ENCODE peak calls at places on chromosomes 7 and 10, in eight cellular contexts. One of them, this sample, is unnamed.

GRCh38 chr7:47100815-47101435 is 481.0 kb downstream of the TNS3 start:
- DNase-seq in choroid plexus epithelial cell: peak
- DNase-seq in tibial nerve: peak
- DNase-seq in IMR-90: peak
- DNase-seq in ovary: no peak
- DNase-seq in suprapubic skin: no peak
- DNase-seq in breast epithelium: no peak
- DNase-seq in GM10248: no peak
- DNase-seq in this sample: peak

GRCh38 chr7:37669818-37670217 is 13.7 kb upstream of the GPR141 start:
- DNase-seq in choroid plexus epithelial cell: no peak
- DNase-seq in tibial nerve: no peak
- DNase-seq in IMR-90: no peak
- DNase-seq in ovary: no peak
- DNase-seq in suprapubic skin: no peak
- DNase-seq in breast epithelium: no peak
- DNase-seq in GM10248: no peak
- DNase-seq in this sample: no peak

GRCh38 chr7:149728491-149729375 is 44.7 kb downstream of the ZNF467 start:
- DNase-seq in choroid plexus epithelial cell: no peak
- DNase-seq in tibial nerve: no peak
- DNase-seq in IMR-90: no peak
- DNase-seq in ovary: no peak
- DNase-seq in suprapubic skin: no peak
- DNase-seq in breast epithelium: no peak
- DNase-seq in GM10248: no peak
- DNase-seq in this sample: no peak

GRCh38 chr7:219581-220150 is 27.3 kb downstream of the FAM20C start:
- DNase-seq in choroid plexus epithelial cell: no peak
- DNase-seq in tibial nerve: no peak
- DNase-seq in IMR-90: no peak
- DNase-seq in ovary: no peak
- DNase-seq in suprapubic skin: no peak
- DNase-seq in breast epithelium: no peak
- DNase-seq in GM10248: no peak
- DNase-seq in this sample: peak

GRCh38 chr10:18397886-18398285 is 253.5 kb downstream of the NSUN6 start:
- DNase-seq in choroid plexus epithelial cell: no peak
- DNase-seq in tibial nerve: no peak
- DNase-seq in IMR-90: no peak
- DNase-seq in ovary: no peak
- DNase-seq in suprapubic skin: no peak
- DNase-seq in breast epithelium: no peak
- DNase-seq in GM10248: no peak
- DNase-seq in this sample: no peak

GRCh38 chr10:59905066-59905734 is 1.2 kb downstream of the CCDC6 start:
- DNase-seq in choroid plexus epithelial cell: no peak
- DNase-seq in tibial nerve: no peak
- DNase-seq in IMR-90: peak
- DNase-seq in ovary: no peak
- DNase-seq in suprapubic skin: peak
- DNase-seq in breast epithelium: peak
- DNase-seq in GM10248: peak
- DNase-seq in this sample: peak

GRCh38 chr10:1662361-1663025 is 74.8 kb downstream of the ADARB2 start:
- DNase-seq in choroid plexus epithelial cell: no peak
- DNase-seq in tibial nerve: no peak
- DNase-seq in IMR-90: no peak
- DNase-seq in ovary: no peak
- DNase-seq in suprapubic skin: no peak
- DNase-seq in breast epithelium: no peak
- DNase-seq in GM10248: no peak
- DNase-seq in this sample: no peak

GRCh38 chr7:44145969-44146897 is 5.1 kb upstream of the MYL7 start:
- DNase-seq in choroid plexus epithelial cell: peak
- DNase-seq in tibial nerve: peak
- DNase-seq in IMR-90: peak
- DNase-seq in ovary: peak
- DNase-seq in suprapubic skin: peak
- DNase-seq in breast epithelium: peak
- DNase-seq in GM10248: peak
- DNase-seq in this sample: peak

GRCh38 chr7:14340415-14341079 is 351.1 kb upstream of the ETV1 start:
- DNase-seq in choroid plexus epithelial cell: no peak
- DNase-seq in tibial nerve: no peak
- DNase-seq in IMR-90: no peak
- DNase-seq in ovary: no peak
- DNase-seq in suprapubic skin: no peak
- DNase-seq in breast epithelium: no peak
- DNase-seq in GM10248: no peak
- DNase-seq in this sample: no peak

GRCh38 chr10:33509231-33509871 is 174.9 kb upstream of the NRP1 start:
- DNase-seq in choroid plexus epithelial cell: peak
- DNase-seq in tibial nerve: peak
- DNase-seq in IMR-90: peak
- DNase-seq in ovary: no peak
- DNase-seq in suprapubic skin: peak
- DNase-seq in breast epithelium: peak
- DNase-seq in GM10248: peak
- DNase-seq in this sample: peak

GRCh38 chr10:17599089-17599488 is 18.1 kb downstream of the HACD1 start:
- DNase-seq in choroid plexus epithelial cell: peak
- DNase-seq in tibial nerve: no peak
- DNase-seq in IMR-90: peak
- DNase-seq in ovary: no peak
- DNase-seq in suprapubic skin: no peak
- DNase-seq in breast epithelium: no peak
- DNase-seq in GM10248: no peak
- DNase-seq in this sample: peak

GRCh38 chr10:66176772-66177171 is 749.1 kb upstream of the LRRTM3 start:
- DNase-seq in choroid plexus epithelial cell: peak
- DNase-seq in tibial nerve: no peak
- DNase-seq in IMR-90: peak
- DNase-seq in ovary: no peak
- DNase-seq in suprapubic skin: no peak
- DNase-seq in breast epithelium: no peak
- DNase-seq in GM10248: no peak
- DNase-seq in this sample: no peak

GRCh38 chr7:42162560-42163325 is 74.3 kb downstream of the GLI3 start:
- DNase-seq in choroid plexus epithelial cell: peak
- DNase-seq in tibial nerve: no peak
- DNase-seq in IMR-90: no peak
- DNase-seq in ovary: no peak
- DNase-seq in suprapubic skin: no peak
- DNase-seq in breast epithelium: no peak
- DNase-seq in GM10248: no peak
- DNase-seq in this sample: no peak

GRCh38 chr10:100879741-100880360 is 32.9 kb upstream of the SLF2 start:
- DNase-seq in choroid plexus epithelial cell: no peak
- DNase-seq in tibial nerve: no peak
- DNase-seq in IMR-90: no peak
- DNase-seq in ovary: no peak
- DNase-seq in suprapubic skin: no peak
- DNase-seq in breast epithelium: no peak
- DNase-seq in GM10248: no peak
- DNase-seq in this sample: no peak

GRCh38 chr7:1567082-1567771 is 2.6 kb downstream of the PSMG3 start:
- DNase-seq in choroid plexus epithelial cell: peak
- DNase-seq in tibial nerve: peak
- DNase-seq in IMR-90: peak
- DNase-seq in ovary: no peak
- DNase-seq in suprapubic skin: peak
- DNase-seq in breast epithelium: no peak
- DNase-seq in GM10248: no peak
- DNase-seq in this sample: peak

GRCh38 chr7:27808626-27809025 is 68.7 kb downstream of the TAX1BP1 start:
- DNase-seq in choroid plexus epithelial cell: peak
- DNase-seq in tibial nerve: no peak
- DNase-seq in IMR-90: peak
- DNase-seq in ovary: no peak
- DNase-seq in suprapubic skin: no peak
- DNase-seq in breast epithelium: no peak
- DNase-seq in GM10248: no peak
- DNase-seq in this sample: peak

GRCh38 chr7:78379148-78379547 is 580.6 kb downstream of the PHTF2 start:
- DNase-seq in choroid plexus epithelial cell: peak
- DNase-seq in tibial nerve: no peak
- DNase-seq in IMR-90: peak
- DNase-seq in ovary: no peak
- DNase-seq in suprapubic skin: no peak
- DNase-seq in breast epithelium: no peak
- DNase-seq in GM10248: no peak
- DNase-seq in this sample: peak

DNA sequence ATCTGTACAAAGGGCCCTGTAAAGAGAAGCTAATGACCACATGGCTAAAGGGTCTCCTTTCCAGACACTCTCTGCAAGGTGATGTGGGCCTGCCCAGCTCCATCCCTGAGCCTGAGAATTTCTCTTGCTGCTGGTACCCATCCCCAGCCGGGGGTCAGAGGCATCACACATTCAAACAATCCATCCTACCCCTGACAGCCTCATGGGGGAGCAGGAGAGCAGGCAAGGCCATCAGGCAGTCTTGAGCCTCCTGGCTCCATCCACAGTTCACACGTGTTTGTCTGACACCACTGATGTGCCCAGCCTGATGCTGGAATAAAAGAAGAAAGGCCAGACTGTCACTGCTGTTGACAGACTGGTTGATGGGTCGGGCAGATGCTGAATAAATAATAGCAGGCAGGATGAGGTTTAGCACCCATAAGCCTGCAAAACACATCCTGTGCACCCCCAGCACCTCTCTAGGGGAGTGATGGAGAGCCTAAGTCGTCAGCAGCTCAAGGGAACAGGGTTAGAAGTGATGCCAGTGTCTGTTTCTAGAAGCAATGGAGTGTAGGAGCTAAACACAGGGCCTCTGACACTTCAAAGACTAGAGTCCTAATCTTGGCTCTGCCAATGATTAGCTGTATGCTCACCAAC is 43.5 kb downstream of the TLL2 start:
- DNase-seq in choroid plexus epithelial cell: peak
- DNase-seq in tibial nerve: no peak
- DNase-seq in IMR-90: peak
- DNase-seq in ovary: no peak
- DNase-seq in suprapubic skin: no peak
- DNase-seq in breast epithelium: no peak
- DNase-seq in GM10248: peak
- DNase-seq in this sample: peak
- TF ChIP-seq CTCF in choroid plexus epithelial cell: peak
- TF ChIP-seq CTCF in tibial nerve: no peak
- TF ChIP-seq CTCF in IMR-90: peak
- TF ChIP-seq CTCF in ovary: no peak
- TF ChIP-seq CTCF in suprapubic skin: peak
- TF ChIP-seq CTCF in breast epithelium: no peak
- TF ChIP-seq CTCF in GM10248: peak
- TF ChIP-seq CTCF in this sample: peak

GRCh38 chr10:26274391-26274790 is 57.8 kb downstream of the GAD2 start:
- DNase-seq in choroid plexus epithelial cell: no peak
- DNase-seq in tibial nerve: no peak
- DNase-seq in IMR-90: no peak
- DNase-seq in ovary: no peak
- DNase-seq in suprapubic skin: no peak
- DNase-seq in breast epithelium: no peak
- DNase-seq in GM10248: no peak
- DNase-seq in this sample: no peak

DNA sequence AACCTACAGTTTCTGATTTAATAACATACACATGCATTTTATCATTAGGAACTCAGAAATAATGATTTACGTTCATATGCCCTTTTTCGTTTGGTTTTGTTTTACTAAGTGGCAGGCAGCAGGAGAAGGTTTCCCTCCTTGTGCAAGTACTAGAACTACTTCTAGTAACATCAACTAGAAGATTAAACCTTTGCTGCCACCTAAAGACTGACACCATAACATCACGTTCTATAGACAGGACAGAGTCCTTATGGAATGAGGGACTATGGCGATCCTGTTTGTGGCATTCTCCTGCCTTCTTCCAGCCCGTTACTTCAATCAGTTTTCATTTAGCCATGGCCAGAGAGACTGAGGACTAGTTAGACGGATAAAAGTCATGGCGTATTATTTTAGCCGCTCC is 53.2 kb downstream of the GAD2 start:
- DNase-seq in choroid plexus epithelial cell: peak
- DNase-seq in tibial nerve: no peak
- DNase-seq in IMR-90: no peak
- DNase-seq in ovary: no peak
- DNase-seq in suprapubic skin: no peak
- DNase-seq in breast epithelium: no peak
- DNase-seq in GM10248: peak
- DNase-seq in this sample: peak
- TF ChIP-seq CTCF in choroid plexus epithelial cell: no peak
- TF ChIP-seq CTCF in tibial nerve: no peak
- TF ChIP-seq CTCF in IMR-90: no peak
- TF ChIP-seq CTCF in ovary: no peak
- TF ChIP-seq CTCF in suprapubic skin: no peak
- TF ChIP-seq CTCF in breast epithelium: no peak
- TF ChIP-seq CTCF in GM10248: peak
- TF ChIP-seq CTCF in this sample: peak

DNA sequence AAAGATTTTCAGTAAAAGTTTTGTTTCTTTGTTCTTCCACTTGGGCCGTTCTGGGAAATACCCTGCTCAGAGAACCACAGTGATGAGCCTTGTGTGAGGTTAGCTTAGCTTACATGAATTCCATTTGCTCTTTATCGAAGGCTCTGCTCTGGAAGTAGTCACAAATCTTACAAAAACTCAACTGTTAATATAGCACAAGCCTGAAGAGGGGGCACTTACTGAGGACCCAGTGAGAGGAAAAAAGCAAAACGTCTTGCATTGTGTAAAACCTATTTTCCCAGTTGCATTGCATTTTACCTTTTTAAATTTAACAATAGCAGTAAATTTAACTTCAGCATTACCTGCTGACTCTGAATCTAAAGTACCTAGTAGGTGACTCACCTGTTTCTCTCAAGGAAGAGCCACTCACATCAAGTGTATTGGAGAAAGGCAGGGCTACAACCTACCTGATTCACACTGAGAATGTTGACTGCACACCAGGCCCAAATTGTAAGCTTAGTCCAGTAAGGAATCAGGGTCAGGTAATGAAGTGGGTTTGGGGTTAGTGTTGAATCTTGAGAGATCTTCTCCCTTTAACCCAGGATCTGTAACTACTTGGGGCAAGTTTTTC is 42.3 kb downstream of the PPP1R17 start:
- DNase-seq in choroid plexus epithelial cell: no peak
- DNase-seq in tibial nerve: no peak
- DNase-seq in IMR-90: no peak
- DNase-seq in ovary: no peak
- DNase-seq in suprapubic skin: no peak
- DNase-seq in breast epithelium: no peak
- DNase-seq in GM10248: no peak
- DNase-seq in this sample: no peak
- TF ChIP-seq CTCF in choroid plexus epithelial cell: no peak
- TF ChIP-seq CTCF in tibial nerve: no peak
- TF ChIP-seq CTCF in IMR-90: no peak
- TF ChIP-seq CTCF in ovary: no peak
- TF ChIP-seq CTCF in suprapubic skin: no peak
- TF ChIP-seq CTCF in breast epithelium: no peak
- TF ChIP-seq CTCF in GM10248: no peak
- TF ChIP-seq CTCF in this sample: no peak

GRCh38 chr7:128053991-128054390 is 22.8 kb upstream of the LRRC4 start:
- DNase-seq in choroid plexus epithelial cell: no peak
- DNase-seq in tibial nerve: no peak
- DNase-seq in IMR-90: no peak
- DNase-seq in ovary: no peak
- DNase-seq in suprapubic skin: no peak
- DNase-seq in breast epithelium: no peak
- DNase-seq in GM10248: no peak
- DNase-seq in this sample: no peak
- TF ChIP-seq CTCF in choroid plexus epithelial cell: no peak
- TF ChIP-seq CTCF in tibial nerve: no peak
- TF ChIP-seq CTCF in IMR-90: no peak
- TF ChIP-seq CTCF in ovary: no peak
- TF ChIP-seq CTCF in suprapubic skin: no peak
- TF ChIP-seq CTCF in breast epithelium: no peak
- TF ChIP-seq CTCF in GM10248: no peak
- TF ChIP-seq CTCF in this sample: no peak

GRCh38 chr7:83976302-83976701 is 218.3 kb downstream of the SEMA3A start:
- DNase-seq in choroid plexus epithelial cell: peak
- DNase-seq in tibial nerve: peak
- DNase-seq in IMR-90: peak
- DNase-seq in ovary: no peak
- DNase-seq in suprapubic skin: no peak
- DNase-seq in breast epithelium: no peak
- DNase-seq in GM10248: peak
- DNase-seq in this sample: peak
- TF ChIP-seq CTCF in choroid plexus epithelial cell: peak
- TF ChIP-seq CTCF in tibial nerve: peak
- TF ChIP-seq CTCF in IMR-90: peak
- TF ChIP-seq CTCF in ovary: no peak
- TF ChIP-seq CTCF in suprapubic skin: peak
- TF ChIP-seq CTCF in breast epithelium: peak
- TF ChIP-seq CTCF in GM10248: peak
- TF ChIP-seq CTCF in this sample: peak